ENCODE peak calls at places on chromosome 18, in five cellular contexts. W is stomach, I is cardiac muscle cell, Y is left ventricle myocardium inferior, G is HCT116. N is an unnamed sample.

GRCh38 chr18:59323931-59324622 is 5.6 kb upstream of the CPLX4 start:
- DNase-seq in W (no peak), I (no peak), Y (no peak), G (no peak), N (no peak)

GRCh38 chr18:36176177-36176584 is 11.1 kb upstream of the MOCOS start:
- DNase-seq in W (no peak), I (no peak), Y (no peak), G (no peak), N (no peak)

GRCh38 chr18:42114310-42114943 is 159.4 kb downstream of the PIK3C3 start:
- DNase-seq in W (peak), I (peak), Y (peak), G (peak), N (peak)

GRCh38 chr18:8696749-8697211 is 8.6 kb upstream of the MTCL1 start:
- DNase-seq in W (peak), I (peak), Y (peak), G (peak), N (peak)

GRCh38 chr18:63169853-63170252 is 149.7 kb downstream of the BCL2 start:
- DNase-seq in W (no peak), I (no peak), Y (no peak), G (no peak), N (no peak)

GRCh38 chr18:54043484-54044256 is 180.8 kb downstream of the MBD2 start:
- DNase-seq in W (no peak), I (peak), Y (no peak), G (no peak), N (no peak)

GRCh38 chr18:9827856-9828793 is 57.6 kb upstream of the TXNDC2 start:
- DNase-seq in W (peak), I (peak), Y (peak), G (peak), N (peak)

GRCh38 chr18:64178860-64179259 is 30.0 kb upstream of the LINC00305 start:
- DNase-seq in W (no peak), I (no peak), Y (no peak), G (no peak), N (no peak)

GRCh38 chr18:62523631-62524442 is 1.0 kb downstream of the ZCCHC2 start:
- DNase-seq in W (peak), I (peak), Y (peak), G (no peak), N (no peak)

GRCh38 chr18:49368161-49368875 is 92.1 kb downstream of the DYM start:
- DNase-seq in W (peak), I (no peak), Y (no peak), G (no peak), N (peak)

GRCh38 chr18:3466872-3467271 is 16.9 kb downstream of the TGIF1 start:
- DNase-seq in W (no peak), I (no peak), Y (no peak), G (no peak), N (no peak)

GRCh38 chr18:65869527-65869926 is 118.7 kb downstream of the CDH7 start:
- DNase-seq in W (no peak), I (no peak), Y (no peak), G (no peak), N (no peak)

GRCh38 chr18:40124107-40124506 is 1830.9 kb upstream of the PIK3C3 start:
- DNase-seq in W (no peak), I (peak), Y (no peak), G (no peak), N (peak)

GRCh38 chr18:59837586-59837985 is 62.2 kb upstream of the PMAIP1 start:
- DNase-seq in W (peak), I (peak), Y (no peak), G (peak), N (peak)

GRCh38 chr18:57627488-57627887 is 5.9 kb upstream of the NARS1 start:
- DNase-seq in W (no peak), I (peak), Y (no peak), G (no peak), N (no peak)

GRCh38 chr18:60500960-60501359 is 128.4 kb upstream of the MC4R start:
- DNase-seq in W (no peak), I (no peak), Y (no peak), G (no peak), N (no peak)

GRCh38 chr18:13540783-13541182 is 185.6 kb downstream of the FAM210A start:
- DNase-seq in W (no peak), I (no peak), Y (no peak), G (no peak), N (no peak)

GRCh38 chr18:78925557-78926242 is 53.9 kb upstream of the SALL3 start:
- DNase-seq in W (peak), I (no peak), Y (no peak), G (no peak), N (no peak)

GRCh38 chr18:61851940-61852451 is 40.8 kb downstream of the RNF152 start:
- DNase-seq in W (no peak), I (peak), Y (no peak), G (no peak), N (no peak)

GRCh38 chr18:74342416-74343043 is 26.9 kb downstream of the C18orf63 start:
- DNase-seq in W (peak), I (peak), Y (no peak), G (peak), N (peak)

GRCh38 chr18:79519751-79520472 is 124.2 kb downstream of the NFATC1 start:
- DNase-seq in W (no peak), I (peak), Y (no peak), G (no peak), N (no peak)

GRCh38 chr18:41135146-41135545 is 819.9 kb upstream of the PIK3C3 start:
- DNase-seq in W (no peak), I (no peak), Y (no peak), G (no peak), N (no peak)

GRCh38 chr18:32111706-32112105 is 20.0 kb downstream of the RNF138 start:
- DNase-seq in W (no peak), I (no peak), Y (no peak), G (no peak), N (no peak)

GRCh38 chr18:7754258-7754657 is 187.1 kb downstream of the PTPRM start:
- DNase-seq in W (no peak), I (no peak), Y (no peak), G (no peak), N (no peak)

GRCh38 chr18:22827216-22827615 is 105.9 kb upstream of the RBBP8 start:
- DNase-seq in W (no peak), I (peak), Y (no peak), G (no peak), N (no peak)

GRCh38 chr18:28189400-28190239 is 12.7 kb upstream of the CDH2 start:
- DNase-seq in W (peak), I (peak), Y (no peak), G (peak), N (no peak)

GRCh38 chr18:77131652-77132368 is 773 bp downstream of the MBP start:
- DNase-seq in W (peak), I (peak), Y (peak), G (no peak), N (no peak)

DNA sequence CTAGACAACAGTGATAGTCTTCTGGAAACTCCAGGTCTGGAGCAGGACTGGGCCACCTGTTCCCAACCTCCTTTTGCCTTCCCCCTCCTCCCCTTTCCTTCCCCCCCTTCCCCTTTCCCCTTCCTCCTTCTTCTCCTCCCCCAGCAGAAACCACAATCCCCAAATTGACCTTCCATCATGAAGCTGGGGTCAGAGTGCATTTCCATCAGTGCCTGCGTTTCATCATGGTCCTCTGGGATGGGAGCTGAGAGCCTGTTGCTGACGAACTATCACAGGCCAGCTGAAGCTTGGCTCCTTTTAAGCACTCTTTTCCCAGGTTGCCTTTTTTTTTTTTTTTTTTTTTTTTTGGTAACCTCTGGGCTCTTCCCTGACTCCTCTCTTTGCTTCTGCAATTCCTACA is 52.6 kb upstream of the SMAD2 start:
- DNase-seq in W (no peak), I (no peak), Y (no peak), G (no peak), N (no peak)
- H3K27ac ChIP-seq in W (no peak), I (no peak), Y (no peak), G (no peak), N (no peak)

GRCh38 chr18:51028201-51028805 is 1.7 kb upstream of the SMAD4 start:
- DNase-seq in W (no peak), I (peak), Y (no peak), G (peak), N (no peak)
- TF ChIP-seq CTCF in W (no peak), I (no peak), Y (no peak), G (no peak), N (no peak)

GRCh38 chr18:68713791-68714190 is 1.1 kb downstream of the TMX3 start:
- DNase-seq in W (no peak), I (peak), Y (no peak), G (no peak), N (no peak)
- H3K27ac ChIP-seq in W (peak), I (no peak), Y (peak), G (no peak), N (no peak)

DNA sequence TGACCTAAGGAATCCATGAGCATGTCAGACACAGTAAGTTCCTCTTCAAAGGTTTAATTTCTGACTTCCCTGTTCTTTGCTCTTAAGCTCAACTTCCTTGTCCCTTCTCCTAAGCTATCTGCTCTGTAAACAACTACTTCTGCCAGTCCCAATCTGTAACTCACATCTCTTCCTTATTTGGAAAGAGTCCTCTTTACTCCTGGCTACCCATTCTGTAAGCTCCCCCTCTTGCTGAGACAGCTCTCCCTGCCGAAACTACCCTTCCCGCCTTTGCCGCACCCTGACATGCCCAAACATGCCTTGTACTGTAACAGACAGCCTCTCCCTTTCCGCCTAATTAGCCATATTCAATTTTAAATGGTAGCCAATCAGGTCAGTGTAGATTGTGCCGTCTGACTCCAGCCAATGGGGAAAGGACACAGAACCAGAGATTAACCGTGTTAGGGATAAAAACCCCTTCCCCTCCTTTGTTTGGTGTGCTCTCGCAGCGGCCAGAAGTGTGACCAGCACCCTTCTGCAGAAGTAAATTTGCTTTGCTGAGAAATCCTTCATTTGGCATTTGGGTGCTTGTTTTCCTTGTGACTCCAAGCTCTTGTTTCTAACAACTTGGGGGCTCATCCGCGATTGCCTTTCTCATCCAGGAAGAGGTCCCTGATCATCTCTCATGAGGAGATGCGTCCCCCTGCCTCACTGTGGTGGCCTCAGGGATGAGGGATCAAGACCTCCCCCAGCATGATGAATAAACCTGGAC is 49.0 kb downstream of the PIAS2 start:
- DNase-seq in W (no peak), I (no peak), Y (no peak), G (no peak), N (no peak)
- TF ChIP-seq CTCF in W (no peak), I (no peak), Y (no peak), G (no peak), N (no peak)